ENCODE peak calls at places on chromosomes 11 and 22, in five cellular contexts. T is RWPE1, H is aorta, I is vagina, G is astrocyte. O is an unnamed sample.

GRCh38 chr11:95279921-95280861 is 49.2 kb upstream of the SESN3 start:
- DNase-seq in G (peak; percentile 48), I (no peak), H (peak; percentile 52), T (peak; percentile 34), O (no peak)

GRCh38 chr11:74449369-74449931 is 17.9 kb downstream of the KCNE3 start:
- DNase-seq in G (peak; percentile 58), H (no peak), I (no peak), T (peak; percentile 50), O (no peak)

GRCh38 chr22:43168416-43169309 is 17.3 kb downstream of the TSPO start:
- DNase-seq in H (peak; percentile 65), T (no peak), G (no peak), I (no peak), O (no peak)

GRCh38 chr22:19199479-19199878 is 20.9 kb upstream of the SLC25A1 start:
- DNase-seq in I (no peak), G (no peak), T (no peak), H (no peak), O (no peak)

GRCh38 chr11:93330446-93330984 is at the start of gene DEUP1:
- DNase-seq in H (peak; percentile 67), G (peak; percentile 1), I (no peak), T (no peak), O (peak; percentile 5)

GRCh38 chr11:70471254-70471653 is 72.9 kb downstream of the CTTN start:
- DNase-seq in H (peak; percentile 32), T (peak; percentile 48), I (no peak), G (no peak), O (no peak)

GRCh38 chr11:45366196-45366595 is 80.1 kb upstream of the SYT13 start:
- DNase-seq in T (no peak), I (no peak), G (no peak), H (peak; percentile 55), O (no peak)

GRCh38 chr11:19957301-19957985 is 202.8 kb downstream of the DBX1 start:
- DNase-seq in I (no peak), T (no peak), H (no peak), G (no peak), O (no peak)

GRCh38 chr22:36419177-36419911 is 31.6 kb upstream of the MYH9 start:
- DNase-seq in G (no peak), T (no peak), I (no peak), H (no peak), O (peak; percentile 66)

GRCh38 chr11:58003591-58003990 is 20.1 kb upstream of the OR9Q1 start:
- DNase-seq in T (no peak), G (no peak), I (no peak), H (no peak), O (no peak)

GRCh38 chr22:21446827-21447690 is 20.1 kb upstream of the TMEM191C start:
- DNase-seq in H (peak; percentile 40), I (no peak), T (no peak), G (no peak), O (peak; percentile 2)

GRCh38 chr22:21446128-21446826 is 20.9 kb upstream of the TMEM191C start:
- DNase-seq in G (no peak), H (peak; percentile 35), I (no peak), T (no peak), O (no peak)

GRCh38 chr22:21443735-21444421 is 23.3 kb upstream of the TMEM191C start:
- DNase-seq in G (no peak), H (no peak), T (no peak), I (no peak), O (peak; percentile 8)

GRCh38 chr22:21444701-21445436 is 22.3 kb upstream of the TMEM191C start:
- DNase-seq in G (no peak), H (no peak), T (no peak), I (no peak), O (peak; percentile 5)

DNA sequence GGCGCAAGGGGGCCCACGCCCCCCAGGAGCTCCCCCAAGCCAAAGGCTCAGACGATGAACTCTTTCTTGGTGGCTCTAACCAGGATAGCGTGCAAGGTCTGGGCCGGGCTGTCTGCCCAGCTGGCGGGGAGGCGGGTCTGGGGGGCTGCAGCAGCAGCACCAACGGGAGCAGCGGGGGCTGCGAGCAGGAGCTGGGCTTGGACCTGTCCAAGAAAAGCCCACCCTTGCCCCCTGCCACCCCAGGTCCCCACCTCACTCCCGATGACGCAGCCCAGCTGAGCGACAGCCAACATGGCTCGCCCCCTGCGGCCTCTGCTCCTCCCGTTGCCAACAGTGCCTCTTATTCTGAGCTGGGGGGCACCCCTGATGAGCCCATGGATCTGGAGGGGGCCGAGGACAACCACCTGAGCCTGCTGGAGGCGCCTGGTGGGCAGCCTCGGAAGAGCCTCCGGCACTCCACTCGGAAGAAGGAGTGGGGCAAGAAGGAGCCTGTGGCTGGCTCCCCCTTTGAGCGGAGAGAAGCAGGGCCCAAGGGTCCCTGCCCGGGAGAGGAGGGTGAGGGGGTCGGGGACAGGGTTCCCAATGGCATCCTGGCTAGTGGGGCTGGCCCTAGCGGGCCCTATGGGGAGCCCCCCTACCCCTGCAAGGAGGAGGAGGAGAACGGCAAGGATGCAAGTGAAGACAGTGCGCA is 21.6 kb upstream of the TMEM191C start:
- DNase-seq in T (no peak), I (no peak), G (no peak), H (no peak), O (peak; percentile 10)
- H3K27ac ChIP-seq in T (no peak overlapping the region), I (no peak overlapping the region), G (no peak overlapping the region), H (no peak overlapping the region), O (no peak overlapping the region)

GRCh38 chr22:23284504-23285033 is 104.3 kb downstream of the BCR start:
- DNase-seq in I (no peak), H (no peak), G (no peak), T (no peak), O (no peak)
- H3K27ac ChIP-seq in I (no peak overlapping the region), H (no peak overlapping the region), G (no peak overlapping the region), T (peak overlapping the region; percentile 97), O (no peak overlapping the region)

GRCh38 chr22:37678372-37678771 is 2.9 kb downstream of the LGALS1 start:
- DNase-seq in H (no peak), T (no peak), I (no peak), G (no peak), O (no peak)
- H3K27ac ChIP-seq in H (no peak overlapping the region), T (peak overlapping the region; percentile 98), I (peak overlapping the region; percentile 98), G (peak overlapping the region; percentile 17), O (no peak overlapping the region)

GRCh38 chr11:129190087-129190486 is 2.0 kb downstream of the ARHGAP32 start:
- DNase-seq in I (no peak), G (no peak), H (no peak), T (no peak), O (no peak)
- H3K27ac ChIP-seq in I (no peak overlapping the region), G (no peak overlapping the region), H (no peak overlapping the region), T (no peak overlapping the region), O (no peak overlapping the region)

GRCh38 chr11:126480015-126480409 is 124.5 kb downstream of the ST3GAL4 start:
- DNase-seq in T (no peak), I (no peak), G (no peak), H (no peak), O (no peak)
- H3K27ac ChIP-seq in T (no peak overlapping the region), I (no peak overlapping the region), G (no peak overlapping the region), H (no peak overlapping the region), O (peak overlapping the region; percentile 31)

GRCh38 chr22:32796865-32797573 is 4.5 kb upstream of the TIMP3 start:
- DNase-seq in I (no peak), G (peak; percentile 66), H (peak; percentile 76), T (peak; percentile 43), O (peak; percentile 74)

GRCh38 chr22:32794449-32795213 is 6.9 kb upstream of the TIMP3 start:
- DNase-seq in I (no peak), T (no peak), G (peak; percentile 26), H (no peak), O (no peak)

GRCh38 chr22:32791056-32791455 is 10.4 kb upstream of the TIMP3 start:
- DNase-seq in T (no peak), H (no peak), G (no peak), I (no peak), O (no peak)

GRCh38 chr22:32795214-32795596 is 6.3 kb upstream of the TIMP3 start:
- DNase-seq in T (no peak), H (no peak), G (no peak), I (no peak), O (no peak)

GRCh38 chr22:32793604-32794003 is 7.9 kb upstream of the TIMP3 start:
- DNase-seq in H (no peak), T (no peak), G (no peak), I (no peak), O (no peak)
- H3K27ac ChIP-seq in H (no peak overlapping the region), T (no peak overlapping the region), G (no peak overlapping the region), I (no peak overlapping the region), O (no peak overlapping the region)

GRCh38 chr11:46416656-46417055 is 25.1 kb upstream of the CHRM4 start:
- DNase-seq in I (no peak), G (no peak), H (no peak), T (no peak), O (no peak)

GRCh38 chr11:46421257-46421880 is 29.8 kb upstream of the CHRM4 start:
- DNase-seq in I (no peak), T (no peak), G (no peak), H (no peak), O (no peak)

GRCh38 chr11:46417711-46418110 is 26.1 kb upstream of the CHRM4 start:
- DNase-seq in T (no peak), G (no peak), H (no peak), I (no peak), O (no peak)

GRCh38 chr11:46420513-46420912 is 28.9 kb upstream of the CHRM4 start:
- DNase-seq in G (no peak), T (no peak), I (no peak), H (no peak), O (no peak)

DNA sequence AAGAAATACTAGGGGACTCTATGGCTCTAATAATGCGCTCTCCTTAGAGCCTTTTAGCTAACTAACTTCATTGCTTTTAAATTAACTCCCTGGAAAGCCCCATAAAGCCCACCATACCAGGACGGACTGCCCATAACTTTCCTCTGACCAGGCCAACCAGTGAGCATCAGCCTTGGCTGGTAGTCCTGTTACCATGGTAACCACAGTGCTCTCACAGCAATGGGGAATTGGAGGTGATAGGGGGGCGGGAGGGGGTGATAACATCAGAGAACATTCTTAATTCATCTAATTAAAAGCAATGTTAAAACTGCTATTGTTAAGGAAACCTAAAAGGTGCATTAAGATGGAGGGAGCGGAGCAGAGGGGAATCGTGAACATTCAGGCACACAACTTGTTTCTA is 27.2 kb upstream of the CHRM4 start:
- DNase-seq in T (no peak), I (no peak), G (no peak), H (no peak), O (no peak)
- H3K27ac ChIP-seq in T (no peak overlapping the region), I (no peak overlapping the region), G (no peak overlapping the region), H (no peak overlapping the region), O (no peak overlapping the region)